ENCODE peak calls at places on chromosome 1, in nine cellular contexts. L is left cardiac atrium, B is Right ventricle myocardium superior, J is non-pigmented ciliary epithelial cell, V is NCI-H2171, I is ELR, U is HT1080, T is ovary, D is right atrium auricular region. Y is an unnamed sample.

GRCh38 chr1:235873571-235873970 is 6.9 kb upstream of the LYST start:
- DNase-seq in L (no peak), B (no peak), J (no peak), V (no peak), I (no peak), U (no peak), T (no peak), D (no peak), Y (no peak)

GRCh38 chr1:213973129-213973528 is 14.6 kb upstream of the PROX1 start:
- DNase-seq in L (no peak), B (no peak), J (no peak), V (no peak), I (no peak), U (peak), T (no peak), D (no peak), Y (no peak)

GRCh38 chr1:1208713-1209433 is 2.5 kb upstream of the TNFRSF18 start:
- DNase-seq in L (peak), B (no peak), J (no peak), V (no peak), I (no peak), U (no peak), T (peak), D (no peak), Y (peak)

GRCh38 chr1:20185834-20186782 is at the start of the genes PLA2G2C and UBXN10:
- DNase-seq in L (peak), B (peak), J (no peak), V (no peak), I (no peak), U (no peak), T (peak), D (no peak), Y (no peak)

GRCh38 chr1:97482022-97482421 is 438.8 kb downstream of the DPYD start:
- DNase-seq in L (no peak), B (no peak), J (no peak), V (no peak), I (no peak), U (no peak), T (no peak), D (no peak), Y (no peak)

GRCh38 chr1:54471588-54471987 is 65.4 kb upstream of the SSBP3 start:
- DNase-seq in L (no peak), B (no peak), J (no peak), V (no peak), I (no peak), U (no peak), T (no peak), D (no peak), Y (no peak)

GRCh38 chr1:110051262-110051648 is 16.8 kb downstream of the STRIP1 start:
- DNase-seq in L (no peak), B (no peak), J (no peak), V (no peak), I (peak), U (no peak), T (no peak), D (no peak), Y (no peak)

GRCh38 chr1:18373882-18374493 is 106.7 kb upstream of the KLHDC7A start:
- DNase-seq in L (no peak), B (no peak), J (no peak), V (no peak), I (no peak), U (no peak), T (no peak), D (no peak), Y (no peak)